ENCODE peak calls at places on chromosome 17, in seven cellular contexts. M is HFFc6, Y is nephron progenitor cell, G is GM23338, E is psoas muscle, C is lower lobe of right lung, L is keratinocyte. V is an unnamed sample.

GRCh38 chr17:66923881-66924280 is 40.6 kb upstream of the CACNG4 start:
- DNase-seq in M (no peak), Y (no peak), G (no peak), E (no peak), C (no peak), L (no peak), V (no peak)

GRCh38 chr17:13638855-13639458 is 37.2 kb upstream of the HS3ST3A1 start:
- DNase-seq in M (peak), Y (no peak), G (peak), E (no peak), C (no peak), L (no peak), V (no peak)

GRCh38 chr17:332558-333322 is 19.9 kb downstream of the RPH3AL start:
- DNase-seq in M (peak), Y (no peak), G (no peak), E (peak), C (no peak), L (no peak), V (no peak)

GRCh38 chr17:34578656-34579016 is 746 bp upstream of the TMEM132E start:
- DNase-seq in M (no peak), Y (no peak), G (peak), E (no peak), C (no peak), L (no peak), V (no peak)

GRCh38 chr17:59748591-59748990 is 41.1 kb downstream of the VMP1 start:
- DNase-seq in M (no peak), Y (no peak), G (no peak), E (no peak), C (no peak), L (no peak), V (no peak)

GRCh38 chr17:41645371-41646063 is 21.1 kb upstream of the KRT17 start:
- DNase-seq in M (peak), Y (no peak), G (no peak), E (no peak), C (no peak), L (no peak), V (no peak)

GRCh38 chr17:78381601-78382168 is 3.2 kb downstream of the PGS1 start:
- DNase-seq in M (no peak), Y (no peak), G (peak), E (no peak), C (no peak), L (no peak), V (no peak)

GRCh38 chr17:81435636-81436293 is 40.5 kb downstream of the BAHCC1 start:
- DNase-seq in M (no peak), Y (no peak), G (no peak), E (no peak), C (no peak), L (no peak), V (no peak)

GRCh38 chr17:48816774-48817590 is at the start of gene TTLL6:
- DNase-seq in M (no peak), Y (peak), G (peak), E (peak), C (peak), L (no peak), V (peak)

GRCh38 chr17:81845361-81845760 is 10.5 kb upstream of the PPP1R27 start:
- DNase-seq in M (no peak), Y (no peak), G (no peak), E (no peak), C (no peak), L (no peak), V (no peak)

GRCh38 chr17:16371742-16372141 is 9.1 kb upstream of the UBB start:
- DNase-seq in M (peak), Y (no peak), G (no peak), E (no peak), C (no peak), L (no peak), V (no peak)

GRCh38 chr17:7403043-7403901 is 625 bp downstream of the TMEM256 start:
- DNase-seq in M (no peak), Y (peak), G (peak), E (peak), C (no peak), L (no peak), V (no peak)

GRCh38 chr17:33778505-33779398 is 476.3 kb upstream of the CCL2 start:
- DNase-seq in M (peak), Y (peak), G (peak), E (no peak), C (no peak), L (peak), V (peak)

GRCh38 chr17:50033316-50033715 is 22.6 kb upstream of the ITGA3 start:
- DNase-seq in M (no peak), Y (no peak), G (no peak), E (no peak), C (no peak), L (no peak), V (no peak)

GRCh38 chr17:38556234-38556633 is 49.5 kb downstream of the SRCIN1 start:
- DNase-seq in M (no peak), Y (no peak), G (no peak), E (no peak), C (no peak), L (no peak), V (no peak)

GRCh38 chr17:66945451-66945850 is 19.1 kb upstream of the CACNG4 start:
- DNase-seq in M (no peak), Y (no peak), G (no peak), E (peak), C (no peak), L (no peak), V (no peak)

GRCh38 chr17:50881182-50881581 is 15.0 kb upstream of the TOB1 start:
- DNase-seq in M (no peak), Y (no peak), G (no peak), E (no peak), C (no peak), L (no peak), V (no peak)

DNA sequence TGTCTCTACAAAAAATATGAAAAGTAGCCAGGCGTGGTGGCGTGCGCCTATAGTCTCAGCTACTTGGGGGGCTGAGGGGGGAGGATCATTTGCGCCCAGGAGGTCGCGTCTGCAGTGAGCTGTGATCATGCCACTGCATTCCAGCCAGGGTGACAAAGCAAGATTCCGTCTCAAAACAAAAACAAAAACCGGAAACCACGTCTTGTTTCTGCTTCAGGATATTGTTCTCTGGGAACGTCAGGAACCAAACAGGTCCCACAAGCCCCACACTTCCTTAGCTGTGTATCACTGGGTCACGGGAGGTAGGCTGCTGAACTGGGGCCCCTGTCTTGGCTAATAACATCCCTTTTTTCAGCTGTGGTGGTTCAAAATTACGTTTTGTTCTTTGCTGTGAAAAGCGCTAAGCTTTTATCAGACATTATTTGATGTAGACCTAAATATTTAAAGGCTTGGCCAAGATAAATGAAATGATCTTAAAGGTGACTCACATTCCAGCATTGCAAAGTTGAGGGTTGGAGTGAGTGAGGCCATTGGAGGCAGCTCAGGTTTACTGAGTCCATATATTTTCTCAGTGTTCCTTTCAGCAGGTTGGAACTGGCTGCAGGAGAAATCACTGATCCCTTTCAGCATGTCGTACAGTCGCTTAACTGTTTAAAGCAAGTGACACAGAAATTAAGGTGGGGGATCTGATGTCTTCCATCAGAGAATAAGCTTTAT is 16.4 kb upstream of the SEC14L1 start:
- DNase-seq in M (peak), Y (no peak), G (no peak), E (no peak), C (no peak), L (no peak), V (no peak)
- TF ChIP-seq CTCF in M (no peak), Y (no peak), G (no peak), E (no peak), C (no peak), L (no peak), V (no peak)

GRCh38 chr17:43171761-43172487 is 910 bp downstream of the NBR1 start:
- DNase-seq in M (peak), Y (no peak), G (peak), E (no peak), C (no peak), L (peak), V (no peak)

GRCh38 chr17:43169561-43170139 is 1.4 kb upstream of the NBR1 start:
- DNase-seq in M (peak), Y (peak), G (peak), E (peak), C (peak), L (no peak), V (no peak)

GRCh38 chr17:43175213-43176118 is 4.5 kb downstream of the NBR1 start:
- DNase-seq in M (peak), Y (no peak), G (no peak), E (no peak), C (no peak), L (no peak), V (no peak)

GRCh38 chr17:43170140-43170765 is 761 bp upstream of the NBR1 start:
- DNase-seq in M (peak), Y (peak), G (peak), E (peak), C (peak), L (peak), V (peak)

GRCh38 chr17:43170766-43171681 is at the start of gene NBR1:
- DNase-seq in M (peak), Y (peak), G (peak), E (peak), C (peak), L (peak), V (peak)
- TF ChIP-seq CTCF in M (peak), Y (no peak), G (peak), E (no peak), C (peak), L (no peak), V (peak)

GRCh38 chr17:31696703-31697325 is 162.2 kb downstream of the COPRS start:
- DNase-seq in M (no peak), Y (no peak), G (no peak), E (no peak), C (no peak), L (no peak), V (no peak)

GRCh38 chr17:31695456-31696090 is 163.5 kb downstream of the COPRS start:
- DNase-seq in M (peak), Y (no peak), G (no peak), E (peak), C (no peak), L (no peak), V (no peak)

GRCh38 chr17:31698751-31699150 is 160.3 kb downstream of the COPRS start:
- DNase-seq in M (no peak), Y (no peak), G (no peak), E (no peak), C (no peak), L (no peak), V (no peak)

GRCh38 chr17:31697838-31698237 is 161.2 kb downstream of the COPRS start:
- DNase-seq in M (no peak), Y (no peak), G (no peak), E (no peak), C (no peak), L (no peak), V (no peak)

DNA sequence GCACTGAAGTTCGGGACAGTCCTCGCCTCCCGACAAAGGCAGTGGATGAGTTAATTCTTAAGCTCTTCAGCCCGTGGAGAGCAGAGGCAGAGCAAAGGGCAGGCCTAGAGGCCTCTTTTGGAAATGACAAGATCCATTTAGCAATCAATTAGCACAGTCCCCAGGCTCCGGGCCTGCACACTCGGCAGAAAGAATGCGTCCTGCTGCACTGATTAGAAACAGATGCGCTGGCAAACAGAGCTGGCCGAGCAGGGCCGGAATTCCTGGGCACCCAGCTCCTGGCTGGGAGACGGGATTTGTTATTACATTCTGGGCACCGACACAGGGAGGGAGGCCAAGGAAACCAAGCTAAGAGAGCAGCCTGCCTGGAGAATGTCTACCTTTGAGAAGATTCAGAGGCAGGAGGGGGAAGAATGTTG is 162.9 kb downstream of the COPRS start:
- DNase-seq in M (peak), Y (peak), G (peak), E (peak), C (peak), L (no peak), V (peak)
- TF ChIP-seq CTCF in M (peak), Y (no peak), G (no peak), E (peak), C (no peak), L (no peak), V (no peak)

DNA sequence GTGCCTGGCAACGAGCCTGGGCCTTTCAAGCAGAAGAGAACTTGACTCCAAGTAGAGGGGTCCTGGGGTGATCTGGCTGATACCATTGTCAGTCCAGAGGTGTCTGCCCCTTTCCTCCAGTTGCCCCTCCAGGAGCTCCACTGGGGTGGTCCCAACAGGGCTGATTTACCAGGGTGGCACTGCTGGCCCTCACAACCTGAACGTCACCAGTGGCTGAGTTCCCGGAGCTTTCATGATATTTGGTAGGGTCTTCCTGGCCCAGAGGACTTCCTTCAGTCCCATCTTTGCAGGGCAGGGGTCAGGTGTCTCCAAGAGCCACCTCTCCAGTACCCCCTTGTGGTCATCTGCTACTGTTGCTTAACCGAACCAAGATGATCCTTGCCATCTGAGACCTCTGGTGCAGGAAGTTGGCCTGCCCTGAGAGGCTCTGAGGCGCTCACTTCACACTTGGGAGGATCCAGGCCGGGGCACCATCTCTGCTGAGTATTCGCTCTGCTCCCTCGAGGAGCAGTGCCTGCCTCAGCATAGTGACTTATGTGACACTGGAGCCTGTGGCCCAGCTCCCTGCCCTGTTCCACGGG is 3.5 kb downstream of the LIMD2 start:
- DNase-seq in M (peak), Y (peak), G (peak), E (no peak), C (no peak), L (no peak), V (no peak)
- TF ChIP-seq CTCF in M (peak), Y (peak), G (peak), E (peak), C (peak), L (peak), V (peak)

GRCh38 chr17:54899201-54899600 is 1.5 kb upstream of the TOM1L1 start:
- DNase-seq in M (no peak), Y (no peak), G (no peak), E (no peak), C (no peak), L (no peak), V (no peak)

GRCh38 chr17:54901230-54901847 is 687 bp downstream of the TOM1L1 start:
- DNase-seq in M (peak), Y (no peak), G (peak), E (no peak), C (no peak), L (peak), V (no peak)

GRCh38 chr17:54902017-54902416 is 1.4 kb downstream of the TOM1L1 start:
- DNase-seq in M (no peak), Y (no peak), G (no peak), E (no peak), C (no peak), L (no peak), V (no peak)

GRCh38 chr17:54899721-54900456 is 763 bp upstream of the TOM1L1 start:
- DNase-seq in M (no peak), Y (peak), G (peak), E (no peak), C (no peak), L (no peak), V (no peak)

GRCh38 chr17:54900457-54901229 is at the start of gene TOM1L1:
- DNase-seq in M (peak), Y (peak), G (peak), E (peak), C (peak), L (peak), V (peak)
- TF ChIP-seq CTCF in M (peak), Y (no peak), G (no peak), E (no peak), C (peak), L (no peak), V (peak)

GRCh38 chr17:35587074-35587961 is at the start of gene AP2B1:
- DNase-seq in M (peak), Y (peak), G (peak), E (peak), C (peak), L (peak), V (peak)
- TF ChIP-seq CTCF in M (no peak), Y (no peak), G (no peak), E (no peak), C (no peak), L (no peak), V (no peak)

GRCh38 chr17:40612510-40613244 is 34.9 kb downstream of the SMARCE1 start:
- DNase-seq in M (no peak), Y (no peak), G (no peak), E (no peak), C (no peak), L (no peak), V (no peak)
- TF ChIP-seq CTCF in M (no peak), Y (no peak), G (no peak), E (no peak), C (no peak), L (no peak), V (no peak)

GRCh38 chr17:73643012-73643845 is 1.0 kb downstream of the SDK2 start:
- DNase-seq in M (no peak), Y (peak), G (peak), E (peak), C (no peak), L (no peak), V (peak)
- TF ChIP-seq CTCF in M (no peak), Y (no peak), G (no peak), E (no peak), C (no peak), L (no peak), V (peak)

GRCh38 chr17:45235071-45236001 is 13.7 kb downstream of the FMNL1 start:
- DNase-seq in M (peak), Y (peak), G (peak), E (peak), C (peak), L (peak), V (peak)

GRCh38 chr17:45234641-45235040 is 13.0 kb downstream of the FMNL1 start:
- DNase-seq in M (no peak), Y (peak), G (peak), E (no peak), C (no peak), L (no peak), V (no peak)

GRCh38 chr17:45238155-45238774 is 16.6 kb downstream of the FMNL1 start:
- DNase-seq in M (no peak), Y (no peak), G (no peak), E (no peak), C (no peak), L (no peak), V (no peak)

GRCh38 chr17:45237686-45238085 is 16.0 kb downstream of the FMNL1 start:
- DNase-seq in M (no peak), Y (no peak), G (no peak), E (no peak), C (no peak), L (no peak), V (no peak)

GRCh38 chr17:45236002-45236606 is 14.4 kb downstream of the FMNL1 start:
- DNase-seq in M (no peak), Y (no peak), G (no peak), E (no peak), C (no peak), L (no peak), V (no peak)
- TF ChIP-seq CTCF in M (peak), Y (no peak), G (no peak), E (no peak), C (peak), L (no peak), V (peak)

V was measured in progenitor cell of endocrine pancreas.